ENCODE peak calls at places on chromosome 15, in five cellular contexts. D is lung microvascular endothelial cell, Y is DND-41, C is H9, M is NCI-H1436. R is an unnamed sample.

GRCh38 chr15:50939911-50940310 is 31.4 kb downstream of the AP4E1 start:
- DNase-seq in D (no peak), Y (no peak), C (no peak), M (no peak), R (no peak)

GRCh38 chr15:82566690-82567089 is 26.4 kb upstream of the RPS17 start:
- DNase-seq in D (no peak), Y (no peak), C (no peak), M (no peak), R (no peak)

GRCh38 chr15:77974416-77975331 is 102.8 kb downstream of the TBC1D2B start:
- DNase-seq in D (no peak), Y (no peak), C (no peak), M (no peak), R (no peak)

GRCh38 chr15:29670945-29671307 is 151.3 kb downstream of the TJP1 start:
- DNase-seq in D (no peak), Y (no peak), C (no peak), M (no peak), R (no peak)

GRCh38 chr15:63597033-63597790 is at the start of gene FBXL22:
- DNase-seq in D (no peak), Y (no peak), C (peak; percentile 28), M (no peak), R (no peak)

GRCh38 chr15:97585408-97585807 is 375.1 kb upstream of the ARRDC4 start:
- DNase-seq in D (no peak), Y (no peak), C (no peak), M (no peak), R (no peak)

GRCh38 chr15:54250351-54250750 is 272.1 kb downstream of the UNC13C start:
- DNase-seq in D (no peak), Y (no peak), C (no peak), M (no peak), R (no peak)

GRCh38 chr15:78800189-78800588 is 11.1 kb downstream of the ADAMTS7 start:
- DNase-seq in D (no peak), Y (no peak), C (no peak), M (no peak), R (no peak)

GRCh38 chr15:39574416-39574815 is 6.5 kb upstream of the THBS1 start:
- DNase-seq in D (no peak), Y (no peak), C (no peak), M (no peak), R (no peak)

GRCh38 chr15:70585707-70586034 is 177.7 kb downstream of the UACA start:
- DNase-seq in D (no peak), Y (no peak), C (no peak), M (no peak), R (no peak)

GRCh38 chr15:40105517-40106202 is 3.0 kb downstream of the BMF start:
- DNase-seq in D (no peak), Y (no peak), C (no peak), M (no peak), R (no peak)

GRCh38 chr15:72859757-72860145 is 76.2 kb upstream of the ADPGK start:
- DNase-seq in D (no peak), Y (no peak), C (no peak), M (no peak), R (no peak)

GRCh38 chr15:58473720-58474119 is 41.9 kb downstream of the LIPC start:
- DNase-seq in D (no peak), Y (no peak), C (no peak), M (no peak), R (no peak)